ENCODE peak calls at places on chromosomes 2 and 18, in four cellular contexts. D is tibial artery, I is breast epithelium, G is uterus. Y is an unnamed sample.

GRCh38 chr18:76581261-76581660 is 86.2 kb upstream of the ZNF516 start:
- DNase-seq in G (no peak), D (no peak), I (no peak), Y (no peak)

GRCh38 chr2:37459095-37459981 is 114.9 kb downstream of the QPCT start:
- DNase-seq in G (no peak), D (no peak), I (no peak), Y (no peak)

GRCh38 chr2:36544638-36545338 is 53.2 kb downstream of the FEZ2 start:
- DNase-seq in D (no peak), G (no peak), I (no peak), Y (no peak)

GRCh38 chr18:74040459-74041332 is 106.9 kb downstream of the FBXO15 start:
- DNase-seq in I (no peak), D (no peak), G (no peak), Y (peak; percentile 49)

GRCh38 chr18:54608008-54608642 is 17.1 kb downstream of the DYNAP start:
- DNase-seq in G (no peak), D (no peak), I (no peak), Y (no peak)

GRCh38 chr2:12727085-12727484 is 10.3 kb downstream of the TRIB2 start:
- DNase-seq in I (no peak), D (no peak), G (no peak), Y (no peak)

GRCh38 chr2:72892506-72893173 is 5.4 kb downstream of the SPR start:
- DNase-seq in G (peak; percentile 49), D (no peak), I (no peak), Y (peak; percentile 84)

GRCh38 chr2:128501022-128501690 is 182.5 kb upstream of the HS6ST1 start:
- DNase-seq in D (no peak), I (no peak), G (no peak), Y (no peak)

GRCh38 chr2:17590342-17590911 is 49.9 kb downstream of the VSNL1 start:
- DNase-seq in D (no peak), G (no peak), I (no peak), Y (no peak)

GRCh38 chr2:228986961-228987360 is 284.1 kb downstream of the PID1 start:
- DNase-seq in I (no peak), D (no peak), G (no peak), Y (no peak)

GRCh38 chr2:100755441-100755840 is 64.5 kb upstream of the NPAS2 start:
- DNase-seq in G (no peak), D (no peak), I (peak; percentile 47), Y (no peak)

GRCh38 chr2:60550151-60550983 is 3.1 kb downstream of the BCL11A start:
- DNase-seq in D (no peak), G (peak; percentile 49), I (peak; percentile 75), Y (peak; percentile 87)

GRCh38 chr18:23583071-23583865 is 3.0 kb downstream of the NPC1 start:
- DNase-seq in D (no peak), G (no peak), I (no peak), Y (no peak)

GRCh38 chr2:205732314-205732713 is 50.0 kb downstream of the NRP2 start:
- DNase-seq in D (no peak), I (no peak), G (no peak), Y (no peak)

GRCh38 chr18:6543330-6543908 is 128.7 kb upstream of the L3MBTL4 start:
- DNase-seq in I (no peak), D (no peak), G (no peak), Y (peak; percentile 12)

GRCh38 chr2:148218326-148219075 is 197.6 kb downstream of the MBD5 start:
- DNase-seq in G (no peak), I (no peak), D (no peak), Y (no peak)

GRCh38 chr18:519019-519879 is 18.7 kb upstream of the COLEC12 start:
- DNase-seq in I (no peak), G (peak; percentile 77), D (peak; percentile 63), Y (peak; percentile 65)

GRCh38 chr2:128534688-128535392 is 216.2 kb upstream of the HS6ST1 start:
- DNase-seq in D (no peak), G (no peak), I (no peak), Y (no peak)

GRCh38 chr2:151947524-151948165 is 119.4 kb upstream of the ARL5A start:
- DNase-seq in I (peak; percentile 24), G (no peak), D (peak; percentile 60), Y (peak; percentile 16)

GRCh38 chr2:236661064-236661761 is 91.6 kb downstream of the ACKR3 start:
- DNase-seq in D (peak; percentile 21), G (no peak), I (no peak), Y (no peak)

GRCh38 chr2:30232027-30232800 is 880 bp downstream of the LBH start:
- DNase-seq in I (peak; percentile 63), D (peak; percentile 58), G (peak; percentile 75), Y (peak; percentile 76)
- H3K4me3 ChIP-seq in I (peak overlapping the region; percentile 61), D (peak overlapping the region; percentile 91), G (peak overlapping the region; percentile 68), Y (peak overlapping the region; percentile 56)

DNA sequence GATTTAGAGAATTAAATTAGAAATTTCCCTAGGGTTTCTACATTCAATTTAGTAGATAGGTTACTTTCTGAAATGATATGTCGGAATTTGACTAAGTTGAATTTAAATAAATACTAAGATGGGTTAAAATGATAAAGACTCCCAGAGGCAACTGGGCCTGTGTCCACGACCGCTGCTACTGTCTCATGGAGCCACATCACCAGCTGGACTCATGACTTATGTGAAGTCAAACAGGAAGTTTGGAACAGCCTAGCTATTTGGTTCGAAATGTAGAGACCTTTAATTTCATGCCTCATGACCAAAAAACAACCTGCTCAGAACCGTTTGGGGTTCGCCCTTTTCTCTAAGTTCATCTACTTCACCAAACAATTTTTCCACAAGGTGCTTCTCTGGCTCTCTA is 22.2 kb downstream of the GRHL1 start:
- DNase-seq in G (no peak), D (no peak), I (no peak), Y (no peak)
- TF ChIP-seq CTCF in G (no peak), D (no peak), I (no peak), Y (no peak)

DNA sequence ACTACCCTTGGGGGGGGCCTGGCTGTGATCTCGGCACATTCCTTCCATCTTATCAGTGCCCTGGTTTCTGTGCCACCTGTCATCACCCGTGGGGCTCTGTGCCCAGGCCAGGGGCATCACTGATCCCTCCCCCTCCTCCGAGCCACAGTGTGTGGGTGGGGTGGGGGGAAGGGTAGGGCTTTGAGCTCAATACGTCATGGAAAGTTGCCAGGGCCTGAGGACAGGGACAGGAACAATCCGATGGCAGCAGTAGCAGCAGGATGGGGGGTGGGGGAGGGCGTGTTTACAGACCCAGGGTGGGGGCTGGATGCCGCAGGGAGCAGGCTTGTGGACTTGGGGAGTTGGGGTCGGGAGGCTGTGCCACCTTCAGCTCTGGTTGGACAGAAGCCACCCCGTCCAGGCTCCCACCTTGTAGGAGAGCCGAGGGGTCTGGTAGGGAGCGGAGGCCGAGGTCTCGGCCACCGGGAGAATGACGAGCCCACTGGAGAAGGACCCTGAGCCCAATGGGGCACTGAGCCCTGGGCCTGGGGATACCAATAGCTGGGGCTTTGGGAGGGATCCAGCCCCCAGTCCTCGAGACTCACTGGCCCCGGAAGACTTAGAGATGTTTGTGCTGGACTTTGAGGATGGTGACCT is 3.5 kb downstream of the SLC4A3 start:
- DNase-seq in D (no peak), I (no peak), G (peak; percentile 17), Y (no peak)
- H3K4me3 ChIP-seq in D (no peak overlapping the region), I (no peak overlapping the region), G (no peak overlapping the region), Y (no peak overlapping the region)

GRCh38 chr2:10575566-10576300 is 114.0 kb downstream of the NOL10 start:
- DNase-seq in G (no peak), D (no peak), I (no peak), Y (no peak)
- TF ChIP-seq CTCF in G (no peak), D (no peak), I (no peak), Y (no peak)

DNA sequence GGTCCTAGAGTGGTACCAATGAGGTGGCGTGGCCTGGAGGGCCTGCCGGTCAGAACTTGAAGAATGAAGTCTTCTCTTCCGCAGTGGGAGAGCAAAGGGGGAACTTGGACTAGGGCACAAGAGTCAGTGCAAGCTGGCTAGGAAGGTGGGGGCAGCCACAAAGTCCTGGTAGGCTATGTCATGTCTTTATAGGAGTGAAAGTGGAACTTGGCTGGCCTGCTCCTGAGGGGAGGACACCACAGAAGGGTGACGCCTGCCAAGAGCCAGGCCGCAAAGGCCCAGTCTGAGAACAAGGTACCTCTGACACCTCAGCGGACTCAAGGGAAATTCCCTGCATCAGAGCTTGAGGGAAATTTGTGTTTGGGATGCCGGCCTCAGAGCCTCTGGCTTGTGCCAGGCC is 32.2 kb upstream of the MAP3K20 start:
- DNase-seq in I (peak; percentile 88), G (no peak), D (peak; percentile 48), Y (no peak)
- H3K4me3 ChIP-seq in I (no peak overlapping the region), G (no peak overlapping the region), D (no peak overlapping the region), Y (no peak overlapping the region)

GRCh38 chr2:226788064-226788463 is 11.6 kb downstream of the IRS1 start:
- DNase-seq in D (no peak), I (no peak), G (no peak), Y (no peak)
- TF ChIP-seq CTCF in D (no peak), I (no peak), G (no peak), Y (no peak)

GRCh38 chr18:57961411-57961810 is 82.6 kb upstream of the NEDD4L start:
- DNase-seq in I (no peak), D (no peak), G (no peak), Y (no peak)
- H3K4me3 ChIP-seq in I (no peak overlapping the region), D (no peak overlapping the region), G (no peak overlapping the region), Y (no peak overlapping the region)

DNA sequence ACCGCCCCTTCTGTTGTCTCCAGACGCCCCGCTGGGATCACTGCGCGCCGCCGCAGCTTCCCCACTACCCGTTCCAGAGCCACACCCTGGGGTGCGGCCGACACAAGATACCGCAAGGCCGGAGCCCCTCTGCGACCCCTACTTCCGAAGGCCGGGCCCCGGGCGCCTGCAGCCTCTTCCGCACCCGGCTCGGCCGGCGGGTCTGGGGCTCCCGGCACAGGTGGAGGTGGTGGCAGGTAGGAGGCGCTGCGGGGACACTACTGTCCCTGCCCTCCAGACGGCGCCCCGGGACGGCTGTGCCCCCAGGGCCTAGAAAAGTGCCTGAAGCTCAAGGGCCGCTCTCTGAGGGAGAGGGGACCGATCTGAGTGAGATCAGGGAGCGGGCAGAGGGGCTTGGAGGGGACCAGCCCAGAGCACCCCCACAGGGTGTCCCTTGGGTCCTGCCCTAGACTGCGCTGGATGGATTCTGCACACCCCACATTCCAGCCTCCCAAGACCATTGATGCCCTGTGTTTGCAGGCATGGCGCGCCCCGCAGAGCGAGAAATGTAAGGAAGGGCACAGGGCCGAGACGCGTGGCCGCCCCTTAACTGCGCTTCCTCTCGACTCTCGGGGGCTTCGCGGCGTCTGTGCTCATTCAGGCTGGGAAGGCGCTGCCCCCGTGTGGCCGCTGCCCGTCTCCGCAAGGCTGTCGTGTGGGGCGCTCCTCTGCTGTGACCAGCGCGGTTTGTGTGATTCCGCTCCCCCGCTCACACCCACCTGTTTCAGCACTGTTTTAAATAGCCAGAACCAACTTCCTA is 79.9 kb downstream of the GFPT1 start:
- DNase-seq in I (peak; percentile 74), D (peak; percentile 90), G (peak; percentile 89), Y (peak; percentile 81)
- TF ChIP-seq CTCF in I (peak; percentile 76), D (peak; percentile 93), G (peak; percentile 94), Y (peak; percentile 93)

DNA sequence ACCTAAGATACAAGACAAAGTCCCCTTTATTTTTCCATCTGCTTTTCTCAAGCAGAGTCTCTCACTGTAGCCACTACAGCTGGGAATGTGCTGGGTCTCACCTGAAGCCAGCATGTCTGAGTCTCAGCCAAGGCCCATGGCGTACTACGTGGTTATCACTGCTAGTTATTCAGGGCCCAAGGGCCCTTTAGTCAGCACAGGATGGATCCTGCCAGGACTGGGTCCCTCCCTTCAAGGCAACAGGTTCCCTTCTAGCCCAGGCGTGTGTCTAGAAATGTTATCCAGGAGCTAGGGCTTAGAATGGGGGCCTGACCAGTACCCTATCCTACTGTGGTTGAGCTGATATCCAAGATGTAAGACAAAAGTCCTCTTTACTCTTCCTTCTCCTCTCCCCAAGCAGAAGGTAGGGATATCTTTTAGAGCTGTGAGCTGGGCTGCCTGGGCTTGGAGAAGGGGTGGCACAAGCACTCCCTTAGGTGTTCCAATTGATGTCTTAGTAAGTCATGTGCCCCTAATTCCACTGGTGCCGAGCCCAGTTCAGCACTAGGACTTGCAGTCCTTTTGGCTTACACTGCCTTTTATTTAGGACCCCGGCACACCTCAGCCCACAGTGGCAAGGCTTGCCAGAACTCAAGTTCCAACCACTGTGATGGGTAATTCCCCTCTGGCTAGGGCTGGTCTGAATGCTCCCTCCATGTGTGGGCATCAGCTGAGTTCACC is 17.7 kb downstream of the VPS54 start:
- DNase-seq in I (no peak), D (no peak), G (no peak), Y (no peak)
- H3K4me3 ChIP-seq in I (no peak overlapping the region), D (no peak overlapping the region), G (no peak overlapping the region), Y (no peak overlapping the region)

Y was measured in GM12865.